ENCODE peak calls at places on chromosomes 1 and 21, in ten cellular contexts. R, K, T, I, P, F, G, V, A and B are unnamed samples.

GRCh38 chr1:220300442-220301121 is 28.3 kb upstream of the RAB3GAP2 start:
- DNase-seq in T (no peak), V (peak; percentile 89), G (peak; percentile 59), F (no peak), P (peak; percentile 66), K (no peak), R (peak; percentile 93), A (no peak), I (peak; percentile 80), B (no peak)

GRCh38 chr1:202806845-202807366 is 1.3 kb downstream of the KDM5B start:
- DNase-seq in R (peak; percentile 17), I (no peak), T (peak; percentile 36), P (no peak), K (peak; percentile 1), G (no peak), A (peak; percentile 3), F (peak; percentile 42), V (no peak), B (peak; percentile 49)

GRCh38 chr1:17596651-17597509 is 57.4 kb downstream of the ARHGEF10L start:
- DNase-seq in R (no peak), K (no peak), V (no peak), I (no peak), G (no peak), P (no peak), F (no peak), T (no peak), A (no peak), B (no peak)

GRCh38 chr21:36260030-36260787 is 59.8 kb upstream of the MORC3 start:
- DNase-seq in G (no peak), K (peak; percentile 7), A (peak; percentile 8), R (peak; percentile 69), V (peak; percentile 82), F (peak; percentile 14), P (peak; percentile 45), I (peak; percentile 70), T (peak; percentile 76), B (peak; percentile 81)

GRCh38 chr1:23756676-23757075 is 13.4 kb downstream of the ELOA start:
- DNase-seq in G (no peak), R (peak; percentile 57), P (no peak), A (no peak), F (no peak), I (peak; percentile 51), T (no peak), V (peak; percentile 71), K (no peak), B (no peak)

GRCh38 chr1:57281324-57281723 is 142.5 kb downstream of the DAB1 start:
- DNase-seq in F (no peak), G (no peak), P (no peak), A (no peak), V (no peak), R (no peak), T (no peak), K (no peak), I (no peak), B (no peak)

GRCh38 chr1:162476620-162477019 is 21.0 kb upstream of the UHMK1 start:
- DNase-seq in I (no peak), P (no peak), F (no peak), V (no peak), A (no peak), R (no peak), G (no peak), K (no peak), T (no peak), B (no peak)

GRCh38 chr1:9308236-9308635 is 15.5 kb downstream of the SPSB1 start:
- DNase-seq in F (no peak), I (no peak), A (no peak), G (no peak), V (no peak), K (no peak), P (no peak), T (no peak), R (no peak), B (no peak)

GRCh38 chr1:176206006-176206960 is 803 bp downstream of the COP1 start:
- DNase-seq in V (peak; percentile 36), A (no peak), P (peak; percentile 41), F (peak; percentile 2), T (peak; percentile 46), K (no peak), G (no peak), I (peak; percentile 50), R (peak; percentile 60), B (peak; percentile 59)

GRCh38 chr1:165877940-165878556 is 50.6 kb downstream of the UCK2 start:
- DNase-seq in F (no peak), A (no peak), P (no peak), T (no peak), V (no peak), G (no peak), I (no peak), R (no peak), K (no peak), B (no peak)